ENCODE peak calls at places on chromosomes 7 and 10, in six cellular contexts. P is neural crest cell; Y is NCI-H2081; I is stimulated activated naive CD4-positive, alpha-beta T cell; X is T-helper 17 cell; M is T-helper 2 cell. Z is an unnamed sample.

GRCh38 chr10:108082596-108082995 is 918.1 kb upstream of the SORCS1 start:
- DNase-seq in P (no peak), Y (no peak), I (no peak), X (no peak), M (no peak), Z (no peak)

GRCh38 chr7:75575488-75576112 is 83.5 kb downstream of the SPDYE5 start:
- DNase-seq in P (no peak), Y (no peak), I (no peak), X (no peak), M (no peak), Z (no peak)

GRCh38 chr7:102933763-102934162 is 21.0 kb downstream of the LRRC17 start:
- DNase-seq in P (peak), Y (no peak), I (no peak), X (no peak), M (no peak), Z (no peak)

GRCh38 chr10:12299222-12299973 is 49.9 kb upstream of the CAMK1D start:
- DNase-seq in P (no peak), Y (no peak), I (no peak), X (no peak), M (no peak), Z (no peak)

GRCh38 chr7:144487906-144488305 is 84.4 kb upstream of the NOBOX start:
- DNase-seq in P (no peak), Y (no peak), I (no peak), X (no peak), M (no peak), Z (no peak)

GRCh38 chr7:66043681-66044497 is 31.7 kb upstream of the ASL start:
- DNase-seq in P (no peak), Y (no peak), I (peak), X (no peak), M (no peak), Z (no peak)

GRCh38 chr10:13376771-13377170 is 28.7 kb upstream of the SEPHS1 start:
- DNase-seq in P (no peak), Y (no peak), I (no peak), X (no peak), M (no peak), Z (no peak)

GRCh38 chr10:98295907-98296306 is 27.9 kb upstream of the LOXL4 start:
- DNase-seq in P (no peak), Y (no peak), I (no peak), X (no peak), M (no peak), Z (no peak)

GRCh38 chr10:7218974-7219373 is 191.9 kb downstream of the SFMBT2 start:
- DNase-seq in P (no peak), Y (no peak), I (no peak), X (no peak), M (no peak), Z (no peak)

GRCh38 chr10:43199684-43200537 is 61.7 kb downstream of the CSGALNACT2 start:
- DNase-seq in P (no peak), Y (no peak), I (no peak), X (no peak), M (no peak), Z (no peak)

GRCh38 chr7:40937879-40938278 is 765.0 kb downstream of the INHBA start:
- DNase-seq in P (no peak), Y (no peak), I (no peak), X (no peak), M (no peak), Z (no peak)

GRCh38 chr7:100171087-100171681 is 2.8 kb upstream of the GAL3ST4 start:
- DNase-seq in P (no peak), Y (no peak), I (peak), X (no peak), M (no peak), Z (peak)

GRCh38 chr7:80773787-80774508 is 135.5 kb downstream of the CD36 start:
- DNase-seq in P (no peak), Y (no peak), I (no peak), X (no peak), M (no peak), Z (no peak)

GRCh38 chr7:65972976-65973375 is 9.0 kb downstream of the GUSB start:
- DNase-seq in P (no peak), Y (no peak), I (no peak), X (no peak), M (no peak), Z (no peak)

GRCh38 chr7:155680124-155680523 is 35.7 kb downstream of the RBM33 start:
- DNase-seq in P (no peak), Y (no peak), I (no peak), X (no peak), M (no peak), Z (no peak)

GRCh38 chr7:131327049-131327625 is 539 bp upstream of the MKLN1 start:
- DNase-seq in P (no peak), Y (peak), I (no peak), X (no peak), M (no peak), Z (no peak)

GRCh38 chr10:94115725-94116124 is 122.0 kb downstream of the PLCE1 start:
- DNase-seq in P (no peak), Y (no peak), I (no peak), X (no peak), M (no peak), Z (no peak)

GRCh38 chr7:142583424-142583823 is 165.8 kb upstream of the PRSS1 start:
- DNase-seq in P (no peak), Y (no peak), I (no peak), X (no peak), M (no peak), Z (no peak)

GRCh38 chr7:142379445-142379844 is 121.6 kb upstream of the PRSS58 start:
- DNase-seq in P (no peak), Y (no peak), I (no peak), X (no peak), M (no peak), Z (peak)

GRCh38 chr10:132419631-132420468 is 22.9 kb downstream of the PWWP2B start:
- DNase-seq in P (no peak), Y (no peak), I (no peak), X (no peak), M (no peak), Z (no peak)

GRCh38 chr7:52352019-52352418 is 683.4 kb upstream of the POM121L12 start:
- DNase-seq in P (no peak), Y (no peak), I (no peak), X (no peak), M (no peak), Z (no peak)

GRCh38 chr7:140262242-140262903 is 85.6 kb upstream of the KDM7A start:
- DNase-seq in P (no peak), Y (no peak), I (no peak), X (no peak), M (peak), Z (no peak)